ENCODE peak calls at places on chromosomes 7 and 10, in six cellular contexts. Y is aorta; R is CD4-positive, CD25-positive, alpha-beta regulatory T cell; Z is neural progenitor cell; O is IMR-90; V is CD8-positive, alpha-beta memory T cell. H is an unnamed sample.

GRCh38 chr10:124935946-124936345 is 6.0 kb upstream of the ZRANB1 start:
- DNase-seq in Y (no peak), R (no peak), Z (no peak), O (peak; percentile 73), V (no peak), H (peak; percentile 24)

GRCh38 chr7:22156205-22156604 is 200.7 kb downstream of the RAPGEF5 start:
- DNase-seq in Y (no peak), R (no peak), Z (no peak), O (peak; percentile 68), V (no peak), H (peak; percentile 77)

GRCh38 chr7:16727736-16728135 is 25.8 kb upstream of the TSPAN13 start:
- DNase-seq in Y (no peak), R (no peak), Z (no peak), O (peak; percentile 24), V (no peak), H (no peak)

GRCh38 chr10:101041252-101041761 is 10.3 kb downstream of the SFXN3 start:
- DNase-seq in Y (peak; percentile 85), R (peak; percentile 63), Z (peak; percentile 89), O (peak; percentile 88), V (peak; percentile 65), H (peak; percentile 71)

GRCh38 chr7:108684629-108685028 is 115.0 kb downstream of the DNAJB9 start:
- DNase-seq in Y (no peak), R (no peak), Z (no peak), O (no peak), V (no peak), H (no peak)

GRCh38 chr10:81784111-81784597 is 90.8 kb upstream of the NRG3 start:
- DNase-seq in Y (no peak), R (no peak), Z (no peak), O (no peak), V (no peak), H (no peak)

GRCh38 chr7:7099584-7100014 is 82.7 kb upstream of the C1GALT1 start:
- DNase-seq in Y (peak; percentile 84), R (no peak), Z (peak; percentile 86), O (peak; percentile 83), V (no peak), H (peak; percentile 86)

GRCh38 chr10:81021428-81022129 is 483.9 kb downstream of the SH2D4B start:
- DNase-seq in Y (no peak), R (no peak), Z (no peak), O (no peak), V (no peak), H (no peak)

GRCh38 chr10:37856881-37857286 is 526 bp downstream of the ZNF248 start:
- DNase-seq in Y (peak; percentile 47), R (no peak), Z (no peak), O (no peak), V (peak; percentile 1), H (peak; percentile 14)

DNA sequence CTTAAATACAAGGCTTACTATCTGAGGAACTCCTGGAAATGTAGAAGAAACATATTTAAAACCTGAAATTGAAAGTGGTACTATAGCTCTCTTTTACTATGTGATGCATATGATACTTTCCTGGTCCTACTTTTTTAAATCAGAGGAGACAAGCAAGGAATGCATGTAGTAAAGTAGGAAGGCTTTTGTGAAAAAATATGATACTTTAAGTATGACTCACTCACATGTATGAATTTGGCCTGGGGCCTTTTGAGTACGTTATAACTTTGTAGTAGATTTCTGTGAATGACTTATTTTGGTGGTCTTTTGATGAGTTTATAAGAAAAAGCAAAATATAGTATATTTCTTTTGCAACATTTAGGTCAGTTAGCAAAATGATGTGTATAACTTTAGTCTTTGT is 53.8 kb downstream of the TAX1BP1 start:
- DNase-seq in Y (no peak), R (no peak), Z (no peak), O (peak; percentile 60), V (no peak), H (no peak)
- H3K9me3 ChIP-seq in Y (no peaks in the 10 kb centered on the region), R (no peaks in the 10 kb centered on the region), Z (no peaks in the 10 kb centered on the region), O (no peaks in the 10 kb centered on the region), V (no peaks in the 10 kb centered on the region), H (no peaks in the 10 kb centered on the region)

GRCh38 chr7:158228131-158228530 is 359.5 kb downstream of the PTPRN2 start:
- DNase-seq in Y (no peak), R (no peak), Z (no peak), O (no peak), V (no peak), H (no peak)
- H3K9me3 ChIP-seq in Y (no peaks in the 10 kb centered on the region), R (no peaks in the 10 kb centered on the region), Z (peaks cover 23% of the 10 kb centered on the region), O (peaks cover 13% of the 10 kb centered on the region), V (no peaks in the 10 kb centered on the region), H (no peaks in the 10 kb centered on the region)

GRCh38 chr10:29408847-29409240 is 120.0 kb downstream of the LYZL1 start:
- DNase-seq in Y (no peak), R (no peak), Z (no peak), O (no peak), V (no peak), H (no peak)

GRCh38 chr10:29411666-29412335 is 122.9 kb downstream of the LYZL1 start:
- DNase-seq in Y (no peak), R (no peak), Z (no peak), O (no peak), V (no peak), H (no peak)

GRCh38 chr10:29403208-29403607 is 114.3 kb downstream of the LYZL1 start:
- DNase-seq in Y (no peak), R (no peak), Z (no peak), O (no peak), V (no peak), H (no peak)

GRCh38 chr10:29409241-29410051 is 120.6 kb downstream of the LYZL1 start:
- DNase-seq in Y (peak; percentile 86), R (no peak), Z (no peak), O (peak; percentile 61), V (no peak), H (peak; percentile 79)

DNA sequence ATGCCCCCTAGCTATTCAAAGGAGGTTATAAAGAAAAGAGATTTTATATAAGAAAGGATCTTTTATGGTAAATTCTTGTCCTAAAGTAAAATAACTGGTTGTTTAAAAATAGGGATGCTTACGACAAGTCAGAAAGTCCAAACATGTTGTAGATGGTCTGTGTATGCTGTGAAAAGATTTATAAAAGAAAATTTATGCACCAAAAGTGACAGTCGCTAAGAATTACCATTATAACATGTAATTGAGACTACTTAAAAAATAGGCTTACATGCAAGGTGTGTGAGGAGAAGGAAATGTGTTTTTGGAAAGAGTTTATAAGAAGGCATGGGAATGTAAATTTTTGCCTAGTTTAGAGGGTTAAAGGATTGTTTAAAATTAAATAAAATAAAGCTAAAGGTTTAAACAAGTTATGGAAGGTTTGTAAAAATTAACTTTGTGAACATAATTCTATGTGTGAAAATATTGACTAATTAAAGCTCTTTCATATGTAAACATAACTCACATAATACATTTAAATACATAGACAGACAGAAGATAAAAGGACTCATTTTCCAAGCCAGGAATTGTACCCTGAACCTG is 118.5 kb downstream of the LYZL1 start:
- DNase-seq in Y (no peak), R (no peak), Z (peak; percentile 44), O (no peak), V (no peak), H (no peak)
- H3K9me3 ChIP-seq in Y (no peaks in the 10 kb centered on the region), R (no peaks in the 10 kb centered on the region), Z (peaks cover 18% of the 10 kb centered on the region), O (no peaks in the 10 kb centered on the region), V (no peaks in the 10 kb centered on the region), H (peaks cover 2% of the 10 kb centered on the region)

GRCh38 chr7:155981703-155982102 is 169.4 kb upstream of the SHH start:
- DNase-seq in Y (no peak), R (no peak), Z (no peak), O (no peak), V (no peak), H (no peak)
- H3K9me3 ChIP-seq in Y (no peaks in the 10 kb centered on the region), R (no peaks in the 10 kb centered on the region), Z (no peaks in the 10 kb centered on the region), O (peaks cover 28% of the 10 kb centered on the region), V (no peaks in the 10 kb centered on the region), H (no peaks in the 10 kb centered on the region)

DNA sequence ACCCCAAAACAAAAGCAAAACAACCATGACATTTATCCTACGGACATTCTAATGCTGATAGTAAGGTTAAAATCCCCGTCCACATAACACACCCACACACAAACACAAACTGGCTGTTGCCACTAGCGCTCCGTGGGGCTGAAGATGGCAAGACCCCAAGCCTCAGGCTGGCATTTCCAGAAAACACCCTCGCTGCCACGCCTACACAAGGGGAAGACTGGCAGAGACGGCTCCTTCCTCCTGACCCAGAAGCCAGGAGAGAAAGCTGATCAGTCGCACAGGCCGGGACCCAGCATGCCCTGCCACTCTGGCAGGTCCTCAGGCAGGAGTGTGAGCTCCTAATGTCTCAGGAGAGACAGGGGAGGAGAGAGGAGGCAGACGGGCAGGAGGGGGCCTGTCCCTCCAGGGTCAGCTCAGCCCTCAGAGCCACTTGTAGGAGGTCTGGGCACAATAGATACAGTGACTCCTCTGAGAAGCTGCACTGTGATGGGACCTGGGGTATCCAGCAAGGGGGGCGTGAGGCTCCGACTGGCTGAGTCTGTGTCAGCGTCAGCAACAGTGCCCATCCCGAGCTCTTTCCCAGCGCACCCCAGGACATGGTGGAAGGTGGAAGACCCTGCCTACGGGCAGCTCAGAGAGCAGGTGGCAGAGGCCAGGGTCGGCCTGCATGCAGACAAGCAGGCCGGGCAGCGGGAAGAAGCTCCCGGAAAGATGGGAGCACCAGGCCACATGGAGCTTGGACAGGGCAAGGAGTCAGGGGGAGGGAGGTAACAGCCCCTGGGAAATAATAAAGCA is 326.9 kb downstream of the PTPRN2 start:
- DNase-seq in Y (no peak), R (no peak), Z (no peak), O (no peak), V (no peak), H (no peak)
- H3K9me3 ChIP-seq in Y (peaks cover 1% of the 10 kb centered on the region), R (no peaks in the 10 kb centered on the region), Z (no peaks in the 10 kb centered on the region), O (peaks cover 75% of the 10 kb centered on the region), V (no peaks in the 10 kb centered on the region), H (no peaks in the 10 kb centered on the region)

GRCh38 chr7:72038022-72038732 is 374.0 kb downstream of the CALN1 start:
- DNase-seq in Y (no peak), R (no peak), Z (no peak), O (no peak), V (no peak), H (no peak)
- H3K9me3 ChIP-seq in Y (peaks cover 1% of the 10 kb centered on the region), R (no peaks in the 10 kb centered on the region), Z (peaks cover 5% of the 10 kb centered on the region), O (peaks cover 18% of the 10 kb centered on the region), V (no peaks in the 10 kb centered on the region), H (no peaks in the 10 kb centered on the region)

DNA sequence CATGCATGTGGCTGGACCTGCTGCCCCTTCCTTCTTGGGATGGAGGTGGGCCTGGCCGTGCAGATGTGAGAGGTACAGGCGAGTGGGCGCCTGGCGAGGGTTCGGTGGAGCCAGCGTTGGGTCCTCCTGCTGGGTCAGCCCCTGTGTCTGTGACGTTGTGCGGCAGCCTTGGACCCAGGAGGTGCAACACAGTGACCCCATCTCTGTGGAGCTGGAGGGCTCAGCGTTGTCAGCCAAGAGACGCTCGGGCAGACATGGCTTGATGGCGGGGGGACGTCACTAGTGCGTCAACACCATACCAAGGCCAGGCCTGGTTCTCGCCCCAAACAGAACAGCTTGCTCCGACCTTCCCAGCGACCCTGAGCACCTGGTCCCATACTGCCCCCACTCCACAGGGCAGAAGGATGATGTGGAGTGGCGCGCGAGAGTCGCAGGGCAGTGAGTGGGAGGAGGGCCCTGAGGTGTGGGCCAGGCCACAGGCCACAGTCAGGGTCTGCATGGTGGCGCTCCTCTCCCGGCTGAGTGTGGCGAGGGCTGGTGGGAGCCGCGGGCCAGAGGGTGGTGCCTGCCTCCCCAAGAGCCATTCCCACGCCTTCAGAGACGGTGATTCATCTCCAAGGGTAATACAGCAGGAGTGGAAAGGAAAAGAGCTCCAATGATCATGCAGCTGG is 184.4 kb downstream of the DNAJB6 start:
- DNase-seq in Y (no peak), R (no peak), Z (no peak), O (no peak), V (no peak), H (no peak)
- H3K9me3 ChIP-seq in Y (no peaks in the 10 kb centered on the region), R (no peaks in the 10 kb centered on the region), Z (no peaks in the 10 kb centered on the region), O (peaks cover 41% of the 10 kb centered on the region), V (no peaks in the 10 kb centered on the region), H (no peaks in the 10 kb centered on the region)

GRCh38 chr7:158078161-158078910 is 509.3 kb downstream of the PTPRN2 start:
- DNase-seq in Y (no peak), R (no peak), Z (no peak), O (no peak), V (no peak), H (no peak)
- H3K9me3 ChIP-seq in Y (no peaks in the 10 kb centered on the region), R (no peaks in the 10 kb centered on the region), Z (no peaks in the 10 kb centered on the region), O (peaks cover 62% of the 10 kb centered on the region), V (no peaks in the 10 kb centered on the region), H (no peaks in the 10 kb centered on the region)